ENCODE peak calls at places on chromosome 13, in four cellular contexts. One of them, this sample, is unnamed. For H3K79me2 and H3K36me3, the result is how much of the 10 kb centered on the place peaks cover.

GRCh38 chr13:87331178-87331577 is 340.0 kb upstream of the SLITRK5 start:
- DNase-seq in fibroblast of lung: peak
- DNase-seq in mammary epithelial cell: peak
- DNase-seq in SK-N-SH: no peak
- DNase-seq in this sample: no peak

GRCh38 chr13:41613984-41614581 is 156.7 kb downstream of the RGCC start:
- DNase-seq in fibroblast of lung: peak
- DNase-seq in mammary epithelial cell: peak
- DNase-seq in SK-N-SH: no peak
- DNase-seq in this sample: no peak

GRCh38 chr13:32408296-32408998 is 19.5 kb downstream of the N4BP2L1 start:
- DNase-seq in fibroblast of lung: no peak
- DNase-seq in mammary epithelial cell: no peak
- DNase-seq in SK-N-SH: no peak
- DNase-seq in this sample: no peak

GRCh38 chr13:113579686-113580085 is 4.9 kb upstream of the TFDP1 start:
- DNase-seq in fibroblast of lung: no peak
- DNase-seq in mammary epithelial cell: no peak
- DNase-seq in SK-N-SH: no peak
- DNase-seq in this sample: peak

GRCh38 chr13:98937911-98938381 is 39.9 kb downstream of the DOCK9 start:
- DNase-seq in fibroblast of lung: peak
- DNase-seq in mammary epithelial cell: no peak
- DNase-seq in SK-N-SH: no peak
- DNase-seq in this sample: no peak

GRCh38 chr13:50894504-50894903 is 15.1 kb upstream of the RNASEH2B start:
- DNase-seq in fibroblast of lung: no peak
- DNase-seq in mammary epithelial cell: no peak
- DNase-seq in SK-N-SH: no peak
- DNase-seq in this sample: no peak

GRCh38 chr13:86846501-86846900 is 824.7 kb upstream of the SLITRK5 start:
- DNase-seq in fibroblast of lung: peak
- DNase-seq in mammary epithelial cell: peak
- DNase-seq in SK-N-SH: no peak
- DNase-seq in this sample: no peak

GRCh38 chr13:37984357-37984756 is 114.8 kb upstream of the TRPC4 start:
- DNase-seq in fibroblast of lung: no peak
- DNase-seq in mammary epithelial cell: no peak
- DNase-seq in SK-N-SH: no peak
- DNase-seq in this sample: no peak

GRCh38 chr13:72141845-72142470 is 275.0 kb upstream of the DACH1 start:
- DNase-seq in fibroblast of lung: peak
- DNase-seq in mammary epithelial cell: peak
- DNase-seq in SK-N-SH: no peak
- DNase-seq in this sample: no peak

GRCh38 chr13:68970532-68970931 is 1137.1 kb upstream of the ATXN8OS start:
- DNase-seq in fibroblast of lung: no peak
- DNase-seq in mammary epithelial cell: no peak
- DNase-seq in SK-N-SH: no peak
- DNase-seq in this sample: no peak

GRCh38 chr13:98187155-98187726 is 10.2 kb upstream of the RNF113B start:
- DNase-seq in fibroblast of lung: no peak
- DNase-seq in mammary epithelial cell: no peak
- DNase-seq in SK-N-SH: no peak
- DNase-seq in this sample: no peak

GRCh38 chr13:51520524-51520923 is 63.7 kb upstream of the WDFY2 start:
- DNase-seq in fibroblast of lung: peak
- DNase-seq in mammary epithelial cell: peak
- DNase-seq in SK-N-SH: no peak
- DNase-seq in this sample: no peak

GRCh38 chr13:101449971-101450748 is 2.3 kb upstream of the ITGBL1 start:
- DNase-seq in fibroblast of lung: peak
- DNase-seq in mammary epithelial cell: peak
- DNase-seq in SK-N-SH: no peak
- DNase-seq in this sample: no peak

GRCh38 chr13:39051157-39051556 is 12.9 kb downstream of the NHLRC3 start:
- DNase-seq in fibroblast of lung: peak
- DNase-seq in mammary epithelial cell: peak
- DNase-seq in SK-N-SH: peak
- DNase-seq in this sample: no peak

GRCh38 chr13:78121459-78122348 is 203.1 kb upstream of the EDNRB start:
- DNase-seq in fibroblast of lung: peak
- DNase-seq in mammary epithelial cell: peak
- DNase-seq in SK-N-SH: peak
- DNase-seq in this sample: peak

GRCh38 chr13:65966991-65967451 is 1263.1 kb downstream of the PCDH9 start:
- DNase-seq in fibroblast of lung: peak
- DNase-seq in mammary epithelial cell: peak
- DNase-seq in SK-N-SH: peak
- DNase-seq in this sample: no peak

GRCh38 chr13:95568131-95568530 is 15.6 kb downstream of the CLDN10 start:
- DNase-seq in fibroblast of lung: no peak
- DNase-seq in mammary epithelial cell: no peak
- DNase-seq in SK-N-SH: no peak
- DNase-seq in this sample: no peak

GRCh38 chr13:40776232-40776631 is 5.2 kb upstream of the MRPS31 start:
- DNase-seq in fibroblast of lung: no peak
- DNase-seq in mammary epithelial cell: no peak
- DNase-seq in SK-N-SH: no peak
- DNase-seq in this sample: peak

GRCh38 chr13:114027046-114027760 is 53.3 kb upstream of the C13orf46 start:
- DNase-seq in fibroblast of lung: peak
- DNase-seq in mammary epithelial cell: no peak
- DNase-seq in SK-N-SH: no peak
- DNase-seq in this sample: no peak

GRCh38 chr13:22256111-22256639 is 585.3 kb downstream of the FGF9 start:
- DNase-seq in fibroblast of lung: no peak
- DNase-seq in mammary epithelial cell: no peak
- DNase-seq in SK-N-SH: no peak
- DNase-seq in this sample: no peak
- TF ChIP-seq CTCF in fibroblast of lung: peak
- TF ChIP-seq CTCF in mammary epithelial cell: no peak
- TF ChIP-seq CTCF in SK-N-SH: peak
- TF ChIP-seq CTCF in this sample: no peak

GRCh38 chr13:21010621-21011020 is 50.8 kb downstream of the LATS2 start:
- DNase-seq in fibroblast of lung: no peak
- DNase-seq in mammary epithelial cell: no peak
- DNase-seq in SK-N-SH: no peak
- DNase-seq in this sample: no peak
- H3K79me2 ChIP-seq in fibroblast of lung: half or more
- H3K79me2 ChIP-seq in mammary epithelial cell: half or more
- H3K79me2 ChIP-seq in SK-N-SH: half or more
- H3K79me2 ChIP-seq in this sample: under half

GRCh38 chr13:111269508-111269907 is 50.9 kb upstream of the TEX29 start:
- DNase-seq in fibroblast of lung: no peak
- DNase-seq in mammary epithelial cell: no peak
- DNase-seq in SK-N-SH: no peak
- DNase-seq in this sample: no peak

GRCh38 chr13:111265701-111266035 is 54.8 kb upstream of the TEX29 start:
- DNase-seq in fibroblast of lung: no peak
- DNase-seq in mammary epithelial cell: no peak
- DNase-seq in SK-N-SH: no peak
- DNase-seq in this sample: no peak

GRCh38 chr13:111267205-111267604 is 53.2 kb upstream of the TEX29 start:
- DNase-seq in fibroblast of lung: no peak
- DNase-seq in mammary epithelial cell: no peak
- DNase-seq in SK-N-SH: no peak
- DNase-seq in this sample: no peak

GRCh38 chr13:111270126-111270525 is 50.3 kb upstream of the TEX29 start:
- DNase-seq in fibroblast of lung: peak
- DNase-seq in mammary epithelial cell: no peak
- DNase-seq in SK-N-SH: no peak
- DNase-seq in this sample: no peak

DNA sequence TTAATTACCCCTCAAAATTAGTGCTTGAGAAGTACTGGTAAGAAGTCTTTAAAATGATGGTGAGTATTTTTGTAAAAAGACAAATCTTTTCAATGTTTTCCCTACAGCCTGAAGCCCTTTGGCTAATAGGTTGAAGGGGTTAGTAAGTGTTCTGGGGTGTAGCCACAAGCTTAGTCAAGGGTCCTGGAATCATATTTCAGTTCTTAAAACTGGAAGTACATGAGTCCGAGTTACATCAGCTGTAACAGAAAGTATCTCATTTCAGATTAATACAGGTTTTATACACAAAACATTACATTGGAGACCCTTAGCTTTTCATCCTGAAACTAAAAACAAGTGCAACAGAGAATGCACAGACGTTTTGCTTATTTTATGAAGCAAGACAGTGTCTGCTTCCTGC is 52.7 kb upstream of the TEX29 start:
- DNase-seq in fibroblast of lung: peak
- DNase-seq in mammary epithelial cell: no peak
- DNase-seq in SK-N-SH: no peak
- DNase-seq in this sample: no peak
- H3K36me3 ChIP-seq in fibroblast of lung: under half
- H3K36me3 ChIP-seq in mammary epithelial cell: under half
- H3K36me3 ChIP-seq in SK-N-SH: under half
- H3K36me3 ChIP-seq in this sample: half or more

DNA sequence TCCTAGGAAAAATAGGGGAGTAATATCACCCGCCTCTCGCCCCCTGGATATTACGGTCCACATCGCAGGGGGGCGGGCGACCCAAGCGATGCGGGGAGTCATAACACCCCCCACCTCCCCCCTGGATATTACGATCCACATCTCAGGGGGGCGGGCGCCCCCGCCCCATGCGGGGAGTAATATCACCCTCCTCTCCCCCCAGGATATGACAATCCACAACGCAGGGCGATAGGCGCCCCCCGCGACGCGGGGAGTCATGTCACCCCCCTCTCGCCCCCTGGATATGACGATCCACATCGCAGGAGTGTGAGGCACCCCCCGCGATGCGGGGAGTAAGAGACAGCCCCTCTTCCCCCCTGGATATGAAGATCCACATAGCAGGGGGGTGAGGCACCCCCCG is 684.4 kb upstream of the PCDH9 start:
- DNase-seq in fibroblast of lung: no peak
- DNase-seq in mammary epithelial cell: no peak
- DNase-seq in SK-N-SH: no peak
- DNase-seq in this sample: no peak
- TF ChIP-seq CTCF in fibroblast of lung: no peak
- TF ChIP-seq CTCF in mammary epithelial cell: no peak
- TF ChIP-seq CTCF in SK-N-SH: no peak
- TF ChIP-seq CTCF in this sample: no peak

DNA sequence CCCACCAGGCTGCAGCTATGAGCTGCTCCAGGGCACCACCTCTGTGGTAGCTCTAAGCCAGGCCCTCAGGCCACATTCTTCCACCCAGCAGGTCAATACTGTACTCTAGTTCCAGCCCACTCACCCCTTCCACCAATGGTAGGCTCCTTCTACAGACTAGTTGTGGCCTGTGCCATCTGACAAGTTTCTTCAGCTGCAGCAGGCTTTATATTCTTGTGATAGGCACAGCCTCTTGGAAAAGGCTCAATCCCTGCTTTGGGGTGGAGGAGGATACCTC is 8.5 kb downstream of the MICU2 start:
- DNase-seq in fibroblast of lung: no peak
- DNase-seq in mammary epithelial cell: no peak
- DNase-seq in SK-N-SH: no peak
- DNase-seq in this sample: no peak
- H3K79me2 ChIP-seq in fibroblast of lung: under half
- H3K79me2 ChIP-seq in mammary epithelial cell: half or more
- H3K79me2 ChIP-seq in SK-N-SH: half or more
- H3K79me2 ChIP-seq in this sample: half or more

GRCh38 chr13:47997384-47997783 is 3.7 kb downstream of the SUCLA2 start:
- DNase-seq in fibroblast of lung: no peak
- DNase-seq in mammary epithelial cell: no peak
- DNase-seq in SK-N-SH: no peak
- DNase-seq in this sample: no peak

GRCh38 chr13:47990920-47991466 is 10.1 kb downstream of the SUCLA2 start:
- DNase-seq in fibroblast of lung: no peak
- DNase-seq in mammary epithelial cell: no peak
- DNase-seq in SK-N-SH: no peak
- DNase-seq in this sample: no peak

GRCh38 chr13:47990427-47990826 is 10.6 kb downstream of the SUCLA2 start:
- DNase-seq in fibroblast of lung: no peak
- DNase-seq in mammary epithelial cell: no peak
- DNase-seq in SK-N-SH: no peak
- DNase-seq in this sample: no peak

GRCh38 chr13:47991859-47992258 is 9.2 kb downstream of the SUCLA2 start:
- DNase-seq in fibroblast of lung: no peak
- DNase-seq in mammary epithelial cell: no peak
- DNase-seq in SK-N-SH: no peak
- DNase-seq in this sample: no peak
- H3K36me3 ChIP-seq in fibroblast of lung: under half
- H3K36me3 ChIP-seq in mammary epithelial cell: under half
- H3K36me3 ChIP-seq in SK-N-SH: half or more
- H3K36me3 ChIP-seq in this sample: half or more

DNA sequence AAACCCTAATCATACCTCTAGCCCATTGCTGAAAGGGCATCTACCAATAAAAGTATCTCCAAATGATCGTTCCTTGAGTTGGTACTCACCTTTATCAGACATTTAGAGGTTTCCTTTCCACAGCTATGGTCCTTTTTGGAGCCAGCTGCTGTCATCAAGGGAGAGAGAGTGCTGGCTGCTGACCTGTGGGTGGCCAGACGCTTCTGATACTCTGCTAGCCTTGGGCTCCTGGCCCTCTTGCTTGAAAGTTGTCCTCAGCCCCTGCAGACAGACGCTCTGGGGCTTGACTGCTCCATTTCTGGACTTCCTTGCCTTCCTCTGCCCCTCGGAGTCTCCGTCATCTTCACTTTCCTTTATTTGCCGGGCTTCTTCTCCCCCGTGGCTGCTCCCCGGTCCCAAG is 499.1 kb downstream of the DIAPH3 start:
- DNase-seq in fibroblast of lung: no peak
- DNase-seq in mammary epithelial cell: no peak
- DNase-seq in SK-N-SH: no peak
- DNase-seq in this sample: no peak
- TF ChIP-seq CTCF in fibroblast of lung: no peak
- TF ChIP-seq CTCF in mammary epithelial cell: no peak
- TF ChIP-seq CTCF in SK-N-SH: no peak
- TF ChIP-seq CTCF in this sample: no peak

GRCh38 chr13:75760182-75760981 is 124.3 kb downstream of the LMO7 start:
- DNase-seq in fibroblast of lung: peak
- DNase-seq in mammary epithelial cell: peak
- DNase-seq in SK-N-SH: no peak
- DNase-seq in this sample: no peak
- H3K79me2 ChIP-seq in fibroblast of lung: half or more
- H3K79me2 ChIP-seq in mammary epithelial cell: under half
- H3K79me2 ChIP-seq in SK-N-SH: half or more
- H3K79me2 ChIP-seq in this sample: under half

GRCh38 chr13:20974981-20975585 is 72.5 kb upstream of the XPO4 start:
- DNase-seq in fibroblast of lung: no peak
- DNase-seq in mammary epithelial cell: no peak
- DNase-seq in SK-N-SH: no peak
- DNase-seq in this sample: no peak
- H3K36me3 ChIP-seq in fibroblast of lung: under half
- H3K36me3 ChIP-seq in mammary epithelial cell: under half
- H3K36me3 ChIP-seq in SK-N-SH: half or more
- H3K36me3 ChIP-seq in this sample: under half

GRCh38 chr13:43089912-43090498 is 66.6 kb downstream of the DNAJC15 start:
- DNase-seq in fibroblast of lung: no peak
- DNase-seq in mammary epithelial cell: peak
- DNase-seq in SK-N-SH: no peak
- DNase-seq in this sample: no peak

GRCh38 chr13:43080199-43080598 is 56.8 kb downstream of the DNAJC15 start:
- DNase-seq in fibroblast of lung: no peak
- DNase-seq in mammary epithelial cell: no peak
- DNase-seq in SK-N-SH: no peak
- DNase-seq in this sample: no peak

GRCh38 chr13:43083750-43084149 is 60.4 kb downstream of the DNAJC15 start:
- DNase-seq in fibroblast of lung: no peak
- DNase-seq in mammary epithelial cell: no peak
- DNase-seq in SK-N-SH: no peak
- DNase-seq in this sample: no peak

GRCh38 chr13:43087960-43088580 is 64.7 kb downstream of the DNAJC15 start:
- DNase-seq in fibroblast of lung: peak
- DNase-seq in mammary epithelial cell: no peak
- DNase-seq in SK-N-SH: no peak
- DNase-seq in this sample: no peak

GRCh38 chr13:43085545-43085944 is 62.2 kb downstream of the DNAJC15 start:
- DNase-seq in fibroblast of lung: peak
- DNase-seq in mammary epithelial cell: peak
- DNase-seq in SK-N-SH: peak
- DNase-seq in this sample: no peak
- TF ChIP-seq CTCF in fibroblast of lung: peak
- TF ChIP-seq CTCF in mammary epithelial cell: peak
- TF ChIP-seq CTCF in SK-N-SH: peak
- TF ChIP-seq CTCF in this sample: peak

This sample was measured in DND-41.